ENCODE peak calls at places on chromosome X, in five cellular contexts. One of them, this sample, is unnamed. For H3K27me3 and H3K36me3, the result is how much of the 10 kb centered on the place peaks cover.

GRCh38 chrX:78303086-78303485 is 24.3 kb downstream of the CYSLTR1 start:
- DNase-seq in cardiac muscle cell: no peak
- DNase-seq in Karpas-422: no peak
- DNase-seq in kidney epithelial cell: no peak
- DNase-seq in lower lobe of right lung: no peak
- DNase-seq in this sample: no peak

GRCh38 chrX:49877397-49878101 is 1.7 kb upstream of the USP27X start:
- DNase-seq in kidney epithelial cell: no peak
- DNase-seq in Karpas-422: no peak
- DNase-seq in lower lobe of right lung: no peak
- DNase-seq in cardiac muscle cell: no peak
- DNase-seq in this sample: no peak

GRCh38 chrX:49947778-49948177 is 25.4 kb downstream of the CLCN5 start:
- DNase-seq in cardiac muscle cell: no peak
- DNase-seq in kidney epithelial cell: no peak
- DNase-seq in lower lobe of right lung: no peak
- DNase-seq in Karpas-422: no peak
- DNase-seq in this sample: no peak

GRCh38 chrX:134636859-134637258 is 21.4 kb downstream of the PLAC1 start:
- DNase-seq in lower lobe of right lung: no peak
- DNase-seq in Karpas-422: no peak
- DNase-seq in kidney epithelial cell: no peak
- DNase-seq in cardiac muscle cell: no peak
- DNase-seq in this sample: no peak

GRCh38 chrX:106862972-106863688 is 40.0 kb downstream of the RIPPLY1 start:
- DNase-seq in Karpas-422: peak
- DNase-seq in cardiac muscle cell: peak
- DNase-seq in lower lobe of right lung: no peak
- DNase-seq in kidney epithelial cell: no peak
- DNase-seq in this sample: peak

GRCh38 chrX:103483720-103484119 is 35.6 kb downstream of the RAB40A start:
- DNase-seq in lower lobe of right lung: no peak
- DNase-seq in Karpas-422: no peak
- DNase-seq in kidney epithelial cell: no peak
- DNase-seq in cardiac muscle cell: no peak
- DNase-seq in this sample: no peak

GRCh38 chrX:106707771-106708454 is 18.6 kb upstream of the RNF128 start:
- DNase-seq in kidney epithelial cell: peak
- DNase-seq in Karpas-422: no peak
- DNase-seq in lower lobe of right lung: no peak
- DNase-seq in cardiac muscle cell: peak
- DNase-seq in this sample: no peak

GRCh38 chrX:10756365-10756915 is 136.1 kb upstream of the MID1 start:
- DNase-seq in lower lobe of right lung: no peak
- DNase-seq in Karpas-422: no peak
- DNase-seq in kidney epithelial cell: peak
- DNase-seq in cardiac muscle cell: peak
- DNase-seq in this sample: no peak

GRCh38 chrX:121876316-121876715 is 828.9 kb downstream of the GLUD2 start:
- DNase-seq in cardiac muscle cell: no peak
- DNase-seq in lower lobe of right lung: no peak
- DNase-seq in Karpas-422: no peak
- DNase-seq in kidney epithelial cell: peak
- DNase-seq in this sample: no peak

GRCh38 chrX:39857780-39858179 is 240.0 kb downstream of the BCOR start:
- DNase-seq in kidney epithelial cell: no peak
- DNase-seq in cardiac muscle cell: no peak
- DNase-seq in Karpas-422: no peak
- DNase-seq in lower lobe of right lung: no peak
- DNase-seq in this sample: no peak

GRCh38 chrX:134396174-134396573 is 63.8 kb upstream of the HPRT1 start:
- DNase-seq in kidney epithelial cell: no peak
- DNase-seq in cardiac muscle cell: peak
- DNase-seq in lower lobe of right lung: no peak
- DNase-seq in Karpas-422: peak
- DNase-seq in this sample: peak

GRCh38 chrX:13697440-13697839 is 8.5 kb downstream of the RAB9A start:
- DNase-seq in cardiac muscle cell: no peak
- DNase-seq in Karpas-422: peak
- DNase-seq in kidney epithelial cell: no peak
- DNase-seq in lower lobe of right lung: no peak
- DNase-seq in this sample: no peak

GRCh38 chrX:107503996-107504395 is 54.5 kb downstream of the FRMPD3 start:
- DNase-seq in lower lobe of right lung: no peak
- DNase-seq in kidney epithelial cell: no peak
- DNase-seq in Karpas-422: peak
- DNase-seq in cardiac muscle cell: no peak
- DNase-seq in this sample: no peak

GRCh38 chrX:39367429-39367828 is 566.2 kb downstream of the MID1IP1 start:
- DNase-seq in cardiac muscle cell: no peak
- DNase-seq in Karpas-422: no peak
- DNase-seq in lower lobe of right lung: no peak
- DNase-seq in kidney epithelial cell: no peak
- DNase-seq in this sample: no peak

GRCh38 chrX:23904096-23904495 is 3.6 kb downstream of the APOO start:
- DNase-seq in kidney epithelial cell: no peak
- DNase-seq in Karpas-422: peak
- DNase-seq in lower lobe of right lung: no peak
- DNase-seq in cardiac muscle cell: no peak
- DNase-seq in this sample: peak

GRCh38 chrX:110133735-110134370 is 130.9 kb downstream of the TMEM164 start:
- DNase-seq in cardiac muscle cell: no peak
- DNase-seq in lower lobe of right lung: no peak
- DNase-seq in kidney epithelial cell: no peak
- DNase-seq in Karpas-422: no peak
- DNase-seq in this sample: no peak

GRCh38 chrX:39645059-39645895 is 452.5 kb downstream of the BCOR start:
- DNase-seq in cardiac muscle cell: no peak
- DNase-seq in kidney epithelial cell: no peak
- DNase-seq in lower lobe of right lung: peak
- DNase-seq in Karpas-422: no peak
- DNase-seq in this sample: no peak

GRCh38 chrX:115190636-115191489 is 1.7 kb downstream of the RBMXL3 start:
- DNase-seq in kidney epithelial cell: no peak
- DNase-seq in Karpas-422: no peak
- DNase-seq in lower lobe of right lung: no peak
- DNase-seq in cardiac muscle cell: no peak
- DNase-seq in this sample: no peak

GRCh38 chrX:133933316-133933715 is 52.1 kb downstream of the GPC3 start:
- DNase-seq in kidney epithelial cell: no peak
- DNase-seq in lower lobe of right lung: no peak
- DNase-seq in cardiac muscle cell: no peak
- DNase-seq in Karpas-422: no peak
- DNase-seq in this sample: no peak

GRCh38 chrX:20267924-20268701 is 1.4 kb upstream of the RPS6KA3 start:
- DNase-seq in kidney epithelial cell: no peak
- DNase-seq in lower lobe of right lung: peak
- DNase-seq in cardiac muscle cell: peak
- DNase-seq in Karpas-422: no peak
- DNase-seq in this sample: peak

GRCh38 chrX:129000797-129001196 is 522.5 kb downstream of the SMARCA1 start:
- DNase-seq in lower lobe of right lung: no peak
- DNase-seq in kidney epithelial cell: no peak
- DNase-seq in cardiac muscle cell: no peak
- DNase-seq in Karpas-422: no peak
- DNase-seq in this sample: no peak

GRCh38 chrX:2324116-2324515 is 176.7 kb downstream of the DHRSX start:
- DNase-seq in Karpas-422: no peak
- DNase-seq in cardiac muscle cell: no peak
- DNase-seq in lower lobe of right lung: no peak
- DNase-seq in kidney epithelial cell: no peak
- DNase-seq in this sample: no peak
- H3K4me3 ChIP-seq in Karpas-422: no peak
- H3K4me3 ChIP-seq in cardiac muscle cell: no peak
- H3K4me3 ChIP-seq in lower lobe of right lung: no peak
- H3K4me3 ChIP-seq in kidney epithelial cell: no peak
- H3K4me3 ChIP-seq in this sample: no peak

GRCh38 chrX:70468709-70469108 is 24.1 kb downstream of the DLG3 start:
- DNase-seq in lower lobe of right lung: no peak
- DNase-seq in kidney epithelial cell: no peak
- DNase-seq in Karpas-422: no peak
- DNase-seq in cardiac muscle cell: no peak
- DNase-seq in this sample: no peak

GRCh38 chrX:70461026-70461425 is 16.4 kb downstream of the DLG3 start:
- DNase-seq in kidney epithelial cell: no peak
- DNase-seq in cardiac muscle cell: no peak
- DNase-seq in lower lobe of right lung: no peak
- DNase-seq in Karpas-422: no peak
- DNase-seq in this sample: no peak

GRCh38 chrX:70464051-70464450 is 19.4 kb downstream of the DLG3 start:
- DNase-seq in kidney epithelial cell: no peak
- DNase-seq in lower lobe of right lung: no peak
- DNase-seq in cardiac muscle cell: no peak
- DNase-seq in Karpas-422: no peak
- DNase-seq in this sample: no peak

GRCh38 chrX:70470850-70471289 is 26.2 kb downstream of the DLG3 start:
- DNase-seq in cardiac muscle cell: no peak
- DNase-seq in lower lobe of right lung: no peak
- DNase-seq in Karpas-422: no peak
- DNase-seq in kidney epithelial cell: no peak
- DNase-seq in this sample: no peak

DNA sequence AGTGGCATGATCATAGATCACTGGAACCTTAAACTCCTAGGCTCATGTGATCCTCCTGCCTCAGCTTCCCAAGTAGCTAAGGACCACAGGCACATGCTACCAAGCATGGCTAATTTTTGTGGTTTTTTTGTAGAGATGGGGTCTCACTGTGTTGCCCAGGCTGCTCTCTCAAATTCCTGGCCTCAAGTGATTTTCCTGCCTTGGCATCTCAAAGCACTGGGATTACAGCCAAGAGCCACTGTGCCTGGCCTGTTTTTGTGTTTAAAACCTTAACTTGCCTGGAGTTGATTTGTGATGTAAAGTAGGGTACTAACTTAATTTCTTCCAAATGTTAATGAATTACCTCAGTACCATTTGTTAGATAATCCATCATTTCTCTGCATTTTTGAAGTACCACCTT is 22.3 kb downstream of the DLG3 start:
- DNase-seq in cardiac muscle cell: no peak
- DNase-seq in kidney epithelial cell: no peak
- DNase-seq in lower lobe of right lung: no peak
- DNase-seq in Karpas-422: no peak
- DNase-seq in this sample: no peak
- H3K27me3 ChIP-seq in cardiac muscle cell: under half
- H3K27me3 ChIP-seq in kidney epithelial cell: under half
- H3K27me3 ChIP-seq in lower lobe of right lung: under half
- H3K27me3 ChIP-seq in Karpas-422: under half
- H3K27me3 ChIP-seq in this sample: under half

GRCh38 chrX:65516756-65517155 is 17.8 kb downstream of the LAS1L start:
- DNase-seq in Karpas-422: no peak
- DNase-seq in kidney epithelial cell: no peak
- DNase-seq in cardiac muscle cell: no peak
- DNase-seq in lower lobe of right lung: no peak
- DNase-seq in this sample: no peak

GRCh38 chrX:65522739-65523372 is 11.7 kb downstream of the LAS1L start:
- DNase-seq in Karpas-422: no peak
- DNase-seq in lower lobe of right lung: no peak
- DNase-seq in cardiac muscle cell: no peak
- DNase-seq in kidney epithelial cell: no peak
- DNase-seq in this sample: no peak

GRCh38 chrX:65513610-65514009 is 21.0 kb downstream of the LAS1L start:
- DNase-seq in lower lobe of right lung: no peak
- DNase-seq in kidney epithelial cell: no peak
- DNase-seq in cardiac muscle cell: no peak
- DNase-seq in Karpas-422: no peak
- DNase-seq in this sample: no peak

GRCh38 chrX:65517923-65518322 is 16.7 kb downstream of the LAS1L start:
- DNase-seq in lower lobe of right lung: no peak
- DNase-seq in Karpas-422: no peak
- DNase-seq in kidney epithelial cell: no peak
- DNase-seq in cardiac muscle cell: no peak
- DNase-seq in this sample: no peak
- H3K36me3 ChIP-seq in lower lobe of right lung: half or more
- H3K36me3 ChIP-seq in Karpas-422: under half
- H3K36me3 ChIP-seq in kidney epithelial cell: under half
- H3K36me3 ChIP-seq in cardiac muscle cell: under half
- H3K36me3 ChIP-seq in this sample: under half

GRCh38 chrX:136143714-136144113 is 3.6 kb upstream of the FHL1 start:
- DNase-seq in lower lobe of right lung: no peak
- DNase-seq in cardiac muscle cell: no peak
- DNase-seq in kidney epithelial cell: no peak
- DNase-seq in Karpas-422: no peak
- DNase-seq in this sample: no peak
- H3K4me3 ChIP-seq in lower lobe of right lung: no peak
- H3K4me3 ChIP-seq in cardiac muscle cell: no peak
- H3K4me3 ChIP-seq in kidney epithelial cell: no peak
- H3K4me3 ChIP-seq in Karpas-422: no peak
- H3K4me3 ChIP-seq in this sample: no peak

GRCh38 chrX:131067216-131067615 is 9.1 kb downstream of the ARHGAP36 start:
- DNase-seq in cardiac muscle cell: no peak
- DNase-seq in lower lobe of right lung: no peak
- DNase-seq in kidney epithelial cell: no peak
- DNase-seq in Karpas-422: no peak
- DNase-seq in this sample: peak

GRCh38 chrX:131066237-131066636 is 8.1 kb downstream of the ARHGAP36 start:
- DNase-seq in cardiac muscle cell: no peak
- DNase-seq in lower lobe of right lung: no peak
- DNase-seq in Karpas-422: no peak
- DNase-seq in kidney epithelial cell: no peak
- DNase-seq in this sample: no peak

GRCh38 chrX:131068945-131069719 is 11.0 kb downstream of the ARHGAP36 start:
- DNase-seq in cardiac muscle cell: peak
- DNase-seq in Karpas-422: peak
- DNase-seq in kidney epithelial cell: no peak
- DNase-seq in lower lobe of right lung: no peak
- DNase-seq in this sample: peak

GRCh38 chrX:131063613-131064012 is 5.5 kb downstream of the ARHGAP36 start:
- DNase-seq in lower lobe of right lung: no peak
- DNase-seq in cardiac muscle cell: no peak
- DNase-seq in kidney epithelial cell: no peak
- DNase-seq in Karpas-422: no peak
- DNase-seq in this sample: peak

GRCh38 chrX:131067846-131068745 is 9.9 kb downstream of the ARHGAP36 start:
- DNase-seq in Karpas-422: no peak
- DNase-seq in kidney epithelial cell: no peak
- DNase-seq in cardiac muscle cell: no peak
- DNase-seq in lower lobe of right lung: no peak
- DNase-seq in this sample: peak
- H3K27me3 ChIP-seq in Karpas-422: under half
- H3K27me3 ChIP-seq in kidney epithelial cell: under half
- H3K27me3 ChIP-seq in cardiac muscle cell: half or more
- H3K27me3 ChIP-seq in lower lobe of right lung: under half
- H3K27me3 ChIP-seq in this sample: half or more

GRCh38 chrX:336227-336626 is 17.6 kb upstream of the GTPBP6 start:
- DNase-seq in cardiac muscle cell: no peak
- DNase-seq in Karpas-422: no peak
- DNase-seq in lower lobe of right lung: no peak
- DNase-seq in kidney epithelial cell: no peak
- DNase-seq in this sample: no peak
- H3K36me3 ChIP-seq in cardiac muscle cell: under half
- H3K36me3 ChIP-seq in Karpas-422: under half
- H3K36me3 ChIP-seq in lower lobe of right lung: under half
- H3K36me3 ChIP-seq in kidney epithelial cell: under half
- H3K36me3 ChIP-seq in this sample: under half